ENCODE peak calls at places on chromosomes 3 and 15, in ten cellular contexts. P is T-helper 1 cell; A is astrocyte; M is T-helper 2 cell; E is nephron progenitor cell; Y is NT2/D1; K is GM03348; R is activated naive CD4-positive, alpha-beta T cell; S is NCI-H510A treated with DMSO at 0.1 percent for 48 hours; J is foreskin fibroblast. D is an unnamed sample.

GRCh38 chr3:107370902-107371301 is 6.3 kb upstream of the CCDC54 start:
- DNase-seq in P (no peak), A (no peak), M (no peak), E (no peak), Y (no peak), K (no peak), R (no peak), S (no peak), J (no peak), D (no peak)

GRCh38 chr3:124860599-124860998 is 26.6 kb downstream of the ITGB5 start:
- DNase-seq in P (no peak), A (peak), M (no peak), E (no peak), Y (no peak), K (peak), R (no peak), S (no peak), J (peak), D (no peak)

GRCh38 chr15:76196286-76196948 is 114.9 kb downstream of the ETFA start:
- DNase-seq in P (no peak), A (peak), M (no peak), E (peak), Y (peak), K (peak), R (no peak), S (no peak), J (peak), D (peak)

GRCh38 chr3:65322910-65323309 is 635.1 kb upstream of the ADAMTS9 start:
- DNase-seq in P (no peak), A (no peak), M (no peak), E (no peak), Y (no peak), K (no peak), R (no peak), S (no peak), J (no peak), D (no peak)

GRCh38 chr3:30779686-30780287 is 114.7 kb downstream of the GADL1 start:
- DNase-seq in P (no peak), A (no peak), M (no peak), E (no peak), Y (peak), K (peak), R (no peak), S (no peak), J (peak), D (peak)

GRCh38 chr3:191051037-191051436 is 148.0 kb upstream of the OSTN start:
- DNase-seq in P (no peak), A (peak), M (no peak), E (no peak), Y (peak), K (peak), R (no peak), S (peak), J (no peak), D (no peak)

GRCh38 chr3:23368731-23369130 is 165.6 kb downstream of the UBE2E2 start:
- DNase-seq in P (no peak), A (no peak), M (no peak), E (no peak), Y (no peak), K (no peak), R (no peak), S (no peak), J (no peak), D (no peak)

GRCh38 chr3:153215971-153216370 is 53.9 kb downstream of the RAP2B start:
- DNase-seq in P (no peak), A (no peak), M (no peak), E (no peak), Y (no peak), K (peak), R (no peak), S (no peak), J (no peak), D (no peak)

GRCh38 chr3:124599779-124600693 is 130.2 kb upstream of the UMPS start:
- DNase-seq in P (no peak), A (peak), M (no peak), E (no peak), Y (no peak), K (no peak), R (no peak), S (no peak), J (no peak), D (no peak)

GRCh38 chr3:49172616-49173041 is 1.2 kb downstream of the KLHDC8B start:
- DNase-seq in P (no peak), A (no peak), M (no peak), E (no peak), Y (no peak), K (no peak), R (no peak), S (no peak), J (no peak), D (no peak)

GRCh38 chr3:56048333-56048732 is 419.9 kb downstream of the ERC2 start:
- DNase-seq in P (no peak), A (no peak), M (no peak), E (no peak), Y (no peak), K (no peak), R (no peak), S (no peak), J (no peak), D (no peak)

GRCh38 chr15:63593705-63594671 is 3.2 kb upstream of the FBXL22 start:
- DNase-seq in P (no peak), A (no peak), M (no peak), E (no peak), Y (no peak), K (no peak), R (no peak), S (no peak), J (no peak), D (no peak)

GRCh38 chr15:49137861-49138260 is 17.5 kb downstream of the COPS2 start:
- DNase-seq in P (no peak), A (peak), M (no peak), E (no peak), Y (no peak), K (peak), R (no peak), S (no peak), J (no peak), D (no peak)

GRCh38 chr15:56906766-56907165 is 11.7 kb upstream of the TCF12 start:
- DNase-seq in P (no peak), A (no peak), M (no peak), E (no peak), Y (no peak), K (no peak), R (no peak), S (no peak), J (no peak), D (no peak)

GRCh38 chr15:58677426-58677825 is 72.1 kb downstream of the ADAM10 start:
- DNase-seq in P (no peak), A (no peak), M (no peak), E (no peak), Y (no peak), K (no peak), R (no peak), S (no peak), J (no peak), D (no peak)

GRCh38 chr15:63389902-63390301 is 8.3 kb upstream of the CA12 start:
- DNase-seq in P (no peak), A (no peak), M (no peak), E (no peak), Y (no peak), K (no peak), R (peak), S (peak), J (no peak), D (no peak)

GRCh38 chr15:100464256-100464655 is 64.5 kb downstream of the CERS3 start:
- DNase-seq in P (no peak), A (no peak), M (no peak), E (no peak), Y (no peak), K (no peak), R (no peak), S (no peak), J (no peak), D (no peak)

GRCh38 chr15:42133892-42134502 is 22.4 kb downstream of the PLA2G4F start:
- DNase-seq in P (no peak), A (no peak), M (peak), E (peak), Y (peak), K (peak), R (no peak), S (peak), J (no peak), D (peak)

GRCh38 chr3:117035785-117036184 is 326.2 kb downstream of the TUSC7 start:
- DNase-seq in P (no peak), A (no peak), M (no peak), E (peak), Y (no peak), K (peak), R (no peak), S (no peak), J (peak), D (peak)

GRCh38 chr3:49602049-49602554 is 47.8 kb downstream of the BSN start:
- DNase-seq in P (no peak), A (no peak), M (no peak), E (no peak), Y (no peak), K (no peak), R (no peak), S (no peak), J (no peak), D (no peak)

GRCh38 chr3:160006282-160007163 is 17.9 kb downstream of the IL12A start:
- DNase-seq in P (no peak), A (peak), M (no peak), E (peak), Y (no peak), K (peak), R (no peak), S (peak), J (peak), D (peak)

GRCh38 chr15:52103217-52104207 is 9.1 kb downstream of the BCL2L10 start:
- DNase-seq in P (no peak), A (peak), M (no peak), E (no peak), Y (no peak), K (peak), R (no peak), S (no peak), J (peak), D (no peak)

GRCh38 chr3:58492385-58492970 is 582 bp downstream of the KCTD6 start:
- DNase-seq in P (no peak), A (no peak), M (no peak), E (peak), Y (no peak), K (peak), R (no peak), S (no peak), J (no peak), D (no peak)

GRCh38 chr15:71626596-71627088 is 183.7 kb upstream of the NR2E3 start:
- DNase-seq in P (no peak), A (no peak), M (no peak), E (no peak), Y (no peak), K (no peak), R (no peak), S (no peak), J (no peak), D (no peak)

D was measured in HAP-1.